ENCODE peak calls at places on chromosomes 11 and 22, in ten cellular contexts. S is left ventricle myocardium inferior; G is OCI-LY7; Q is CD8-positive, alpha-beta T cell; E is heart left ventricle; K is IMR-90; P is foreskin fibroblast; O is BJ; Y is psoas muscle; D is coronary artery. B is an unnamed sample.

GRCh38 chr22:48144318-48144717 is 1381.9 kb downstream of the TBC1D22A start:
- DNase-seq in G (no peak), S (no peak), D (no peak), O (no peak), Q (no peak), P (no peak), Y (no peak), K (no peak), E (no peak), B (no peak)

GRCh38 chr11:119375629-119376196 is 5.8 kb downstream of the USP2 start:
- DNase-seq in G (no peak), K (peak; percentile 86), E (peak; percentile 93), P (peak; percentile 83), O (no peak), Q (no peak), S (peak; percentile 85), Y (peak; percentile 85), D (no peak), B (no peak)

GRCh38 chr22:35915477-35916013 is 113.1 kb downstream of the RBFOX2 start:
- DNase-seq in D (no peak), Q (no peak), K (peak; percentile 66), P (peak; percentile 68), O (no peak), Y (no peak), S (no peak), G (no peak), E (no peak), B (no peak)

GRCh38 chr22:24975125-24975640 is 22.7 kb downstream of the KIAA1671 start:
- DNase-seq in D (no peak), E (no peak), S (no peak), P (no peak), O (no peak), G (no peak), Y (no peak), Q (no peak), K (no peak), B (no peak)

GRCh38 chr11:134363592-134363991 is 31.8 kb downstream of the GLB1L2 start:
- DNase-seq in G (peak; percentile 4), Q (no peak), S (no peak), Y (no peak), K (no peak), D (no peak), P (no peak), O (no peak), E (no peak), B (no peak)

GRCh38 chr22:28019360-28019759 is 100.3 kb upstream of the PITPNB start:
- DNase-seq in O (no peak), P (peak; percentile 55), Q (no peak), Y (peak; percentile 78), K (no peak), E (no peak), D (no peak), G (no peak), S (peak; percentile 9), B (peak; percentile 48)

GRCh38 chr22:24871611-24872205 is 65.7 kb downstream of the SGSM1 start:
- DNase-seq in Q (no peak), P (no peak), G (no peak), S (no peak), D (no peak), Y (no peak), O (no peak), K (no peak), E (no peak), B (no peak)

GRCh38 chr11:2460540-2461252 is 15.9 kb downstream of the KCNQ1 start:
- DNase-seq in P (no peak), Y (no peak), G (no peak), S (no peak), E (no peak), K (no peak), Q (no peak), D (peak; percentile 65), O (no peak), B (no peak)

GRCh38 chr22:18023509-18024275 is 669 bp downstream of the MICAL3 start:
- DNase-seq in Q (no peak), O (peak; percentile 46), S (peak; percentile 82), G (peak; percentile 67), E (peak; percentile 86), P (peak; percentile 95), D (peak; percentile 77), K (peak; percentile 85), Y (peak; percentile 83), B (no peak)

GRCh38 chr11:57778318-57779037 is 16.9 kb downstream of the CTNND1 start:
- DNase-seq in Y (peak; percentile 86), D (peak; percentile 94), Q (no peak), K (peak; percentile 98), E (peak; percentile 96), P (peak; percentile 95), S (peak; percentile 92), G (no peak), O (peak; percentile 87), B (peak; percentile 90)

GRCh38 chr11:47969401-47969800 is 11.0 kb upstream of the PTPRJ start:
- DNase-seq in Y (no peak), D (no peak), P (no peak), O (no peak), G (no peak), E (no peak), S (no peak), Q (no peak), K (no peak), B (no peak)

GRCh38 chr22:24230911-24231656 is 13.8 kb downstream of the GGT5 start:
- DNase-seq in S (peak; percentile 37), Y (no peak), G (peak; percentile 61), P (no peak), K (no peak), O (no peak), E (no peak), Q (peak; percentile 63), D (no peak), B (no peak)

GRCh38 chr11:76787271-76787670 is 4.1 kb downstream of the TSKU start:
- DNase-seq in K (no peak), O (no peak), S (no peak), G (no peak), P (no peak), Y (no peak), D (no peak), E (no peak), Q (no peak), B (no peak)

GRCh38 chr11:72231396-72232259 is 7.1 kb downstream of the INPPL1 start:
- DNase-seq in Y (no peak), O (no peak), P (no peak), D (no peak), S (peak; percentile 69), Q (no peak), E (peak; percentile 72), K (no peak), G (no peak), B (no peak)

GRCh38 chr11:35548925-35549561 is 23.6 kb upstream of the PAMR1 start:
- DNase-seq in Q (no peak), D (no peak), S (no peak), E (no peak), Y (no peak), O (no peak), P (peak; percentile 63), K (peak; percentile 72), G (no peak), B (no peak)

GRCh38 chr11:47234669-47235075 is 13.9 kb downstream of the ACP2 start:
- DNase-seq in O (no peak), Y (no peak), E (peak; percentile 73), Q (peak; percentile 85), P (no peak), K (peak; percentile 13), S (no peak), D (no peak), G (no peak), B (no peak)

GRCh38 chr11:67494371-67495233 is 10.6 kb downstream of the PITPNM1 start:
- DNase-seq in Y (no peak), P (no peak), G (no peak), K (no peak), O (no peak), E (no peak), D (no peak), S (no peak), Q (no peak), B (no peak)

GRCh38 chr22:19659805-19660345 is 54.4 kb upstream of the SEPTIN5 start:
- DNase-seq in P (no peak), G (no peak), O (no peak), E (no peak), Y (no peak), D (no peak), Q (no peak), K (no peak), S (no peak), B (no peak)

GRCh38 chr11:78717031-78717430 is 142.4 kb upstream of the NARS2 start:
- DNase-seq in D (no peak), Q (no peak), Y (no peak), E (no peak), K (no peak), P (no peak), G (no peak), S (no peak), O (no peak), B (peak; percentile 61)

DNA sequence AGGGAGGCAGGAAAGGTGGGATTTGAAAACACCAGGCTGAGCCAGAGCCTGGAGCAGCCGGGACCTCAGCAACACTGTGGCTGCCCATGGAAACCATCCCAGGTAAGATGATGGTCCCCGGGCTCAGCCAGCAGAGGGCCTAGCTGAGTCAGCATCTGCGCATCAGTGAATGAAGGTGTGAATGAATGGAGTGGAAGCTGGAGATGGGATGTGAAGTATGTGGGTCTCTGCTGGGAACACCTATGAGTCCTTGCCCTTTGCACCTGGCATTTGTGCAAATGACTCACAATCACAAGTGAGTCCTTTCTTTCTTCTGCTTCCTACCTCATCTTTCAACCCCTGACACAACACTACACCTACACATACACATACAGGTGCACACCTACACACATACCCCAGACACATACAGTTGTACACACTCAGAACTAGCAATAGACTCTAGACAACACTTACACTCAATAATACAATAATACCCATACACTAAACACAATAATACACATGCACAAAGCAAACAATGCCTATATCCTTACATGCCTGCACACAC is 62.8 kb upstream of the PRDM11 start:
- DNase-seq in E (no peak), S (no peak), K (no peak), Q (no peak), G (peak; percentile 45), D (no peak), Y (no peak), O (no peak), P (no peak), B (no peak)
- TF ChIP-seq CTCF in E (no peak), S (peak; percentile 42), K (peak; percentile 16), Q (no peak), G (peak; percentile 84), D (no peak), Y (no peak), O (peak; percentile 51), P (peak; percentile 49), B (peak; percentile 56)

GRCh38 chr22:50169774-50170341 is 673 bp upstream of the PANX2 start:
- DNase-seq in E (no peak), Q (peak; percentile 9), Y (peak; percentile 16), O (no peak), P (peak; percentile 29), K (no peak), D (no peak), S (no peak), G (no peak), B (no peak)
- H3K4me3 ChIP-seq in E (no peak overlapping the region), Q (no peak overlapping the region), Y (peak overlapping the region; percentile 60), O (peak overlapping the region; percentile 46), P (peak overlapping the region; percentile 34), K (peak overlapping the region; percentile 66), D (peak overlapping the region; percentile 80), S (peak overlapping the region; percentile 61), G (peak overlapping the region; percentile 47), B (no peak overlapping the region)

GRCh38 chr11:65100674-65101350 is 4.8 kb downstream of the VPS51 start:
- DNase-seq in Q (no peak), E (no peak), G (no peak), P (peak; percentile 21), O (no peak), Y (no peak), K (no peak), D (no peak), S (no peak), B (no peak)
- TF ChIP-seq CTCF in Q (no peak), E (no peak), G (peak; percentile 45), P (no peak), O (peak; percentile 8), Y (no peak), K (no peak), D (no peak), S (no peak), B (peak; percentile 33)

GRCh38 chr22:23219317-23219716 is 39.0 kb downstream of the BCR start:
- DNase-seq in G (no peak), P (no peak), Y (no peak), O (no peak), K (no peak), Q (no peak), E (no peak), D (no peak), S (no peak), B (no peak)
- H3K4me3 ChIP-seq in G (peak overlapping the region; percentile 65), P (no peak overlapping the region), Y (no peak overlapping the region), O (no peak overlapping the region), K (no peak overlapping the region), Q (peak overlapping the region; percentile 0), E (no peak overlapping the region), D (peak overlapping the region; percentile 10), S (no peak overlapping the region), B (no peak overlapping the region)

B was measured in epithelial cell of proximal tubule.